ENCODE peak calls at places on chromosomes 3 and 15, in six cellular contexts. E is A172; R is DMS79 treated with DMSO at 0.1 percent for 48 hours; D is A549; J is stimulated activated CD4-positive, alpha-beta T cell treated with anti-CD3 and anti-CD28 coated beads, Interleukin-1b, Interleukin-23, amount 100 ng/mL, for 4 hours; U is NCI-H1092 treated with DMSO at 0.1 percent for 48 hours. C is an unnamed sample.

GRCh38 chr3:170277833-170278586 is 55.8 kb downstream of the PRKCI start:
- DNase-seq in D (no peak), J (no peak), U (no peak), R (no peak), E (no peak), C (no peak)

GRCh38 chr3:53005854-53006513 is 39.9 kb downstream of the SFMBT1 start:
- DNase-seq in U (no peak), E (no peak), R (no peak), D (no peak), J (no peak), C (no peak)

GRCh38 chr3:123286308-123287023 is 84.7 kb downstream of the SEC22A start:
- DNase-seq in D (peak), J (no peak), U (peak), R (no peak), E (peak), C (peak)

GRCh38 chr15:67076147-67076843 is 10.9 kb downstream of the SMAD3 start:
- DNase-seq in D (peak), U (no peak), E (peak), J (no peak), R (no peak), C (peak)

GRCh38 chr15:39787479-39787878 is 4.8 kb upstream of the FSIP1 start:
- DNase-seq in E (no peak), U (no peak), R (no peak), J (no peak), D (no peak), C (peak)

GRCh38 chr15:28989239-28989830 is 103.6 kb downstream of the APBA2 start:
- DNase-seq in J (no peak), U (no peak), R (no peak), D (peak), E (no peak), C (no peak)

GRCh38 chr15:76239786-76240185 is 71.5 kb downstream of the ETFA start:
- DNase-seq in U (no peak), R (peak), J (no peak), E (no peak), D (no peak), C (no peak)

GRCh38 chr3:114409291-114409690 is 115.5 kb downstream of the TIGIT start:
- DNase-seq in U (peak), J (no peak), R (peak), D (no peak), E (no peak), C (no peak)

GRCh38 chr3:149936812-149937230 is 33.9 kb downstream of the PFN2 start:
- DNase-seq in E (peak), R (no peak), D (peak), J (peak), U (peak), C (peak)

GRCh38 chr15:78204351-78205309 is 29.7 kb downstream of the ACSBG1 start:
- DNase-seq in R (no peak), J (no peak), U (no peak), E (no peak), D (no peak), C (no peak)

GRCh38 chr3:59816312-59816711 is 766.5 kb upstream of the CFAP20DC start:
- DNase-seq in R (no peak), E (no peak), U (no peak), D (peak), J (no peak), C (no peak)

C was measured in RCC 7860.